ENCODE peak calls at places on chromosomes 1 and 21, in four cellular contexts. B, I, H and A are unnamed samples.

GRCh38 chr1:35691571-35692220 is 27.0 kb downstream of the C1orf216 start:
- DNase-seq in B (no peak), H (no peak), I (no peak), A (no peak)

GRCh38 chr1:14412235-14412634 is 186.2 kb upstream of the KAZN start:
- DNase-seq in I (no peak), B (no peak), H (no peak), A (no peak)

GRCh38 chr1:29062157-29062942 is 61.4 kb downstream of the TMEM200B start:
- DNase-seq in H (no peak), B (no peak), I (no peak), A (no peak)

GRCh38 chr1:232676307-232676706 is 46.4 kb upstream of the SIPA1L2 start:
- DNase-seq in I (no peak), B (no peak), H (no peak), A (peak)

GRCh38 chr1:68973459-68974244 is 476.8 kb upstream of the DEPDC1 start:
- DNase-seq in H (no peak), B (peak), I (no peak), A (peak)

GRCh38 chr1:235767795-235768194 is 98.9 kb downstream of the LYST start:
- DNase-seq in B (no peak), H (no peak), I (no peak), A (no peak)

GRCh38 chr1:153678519-153679336 is at the start of gene NPR1:
- DNase-seq in B (no peak), H (no peak), I (peak), A (no peak)

GRCh38 chr21:28247454-28248020 is 745.1 kb downstream of the LTN1 start:
- DNase-seq in B (no peak), I (no peak), H (no peak), A (peak)

GRCh38 chr1:53548031-53548491 is 88.9 kb downstream of the DMRTB1 start:
- DNase-seq in B (no peak), I (no peak), H (no peak), A (no peak)

GRCh38 chr1:50700226-50701020 is 259.6 kb downstream of the FAF1 start:
- DNase-seq in I (no peak), B (no peak), H (no peak), A (no peak)

GRCh38 chr21:34833465-34833864 is 164.7 kb downstream of the CLIC6 start:
- DNase-seq in I (no peak), H (no peak), B (no peak), A (no peak)

GRCh38 chr1:223109581-223110026 is 33.4 kb downstream of the TLR5 start:
- DNase-seq in H (no peak), I (peak), B (no peak), A (no peak)

GRCh38 chr1:24096009-24096736 is 15.8 kb downstream of the MYOM3 start:
- DNase-seq in I (no peak), B (no peak), H (no peak), A (no peak)

GRCh38 chr1:210487021-210487420 is 158.3 kb downstream of the HHAT start:
- DNase-seq in B (no peak), I (no peak), H (no peak), A (no peak)

GRCh38 chr1:169529068-169529642 is 43.4 kb upstream of the SLC19A2 start:
- DNase-seq in B (peak), I (peak), H (no peak), A (peak)

GRCh38 chr1:67149179-67149770 is 14.5 kb upstream of the C1orf141 start:
- DNase-seq in I (peak), H (peak), B (peak), A (peak)

GRCh38 chr1:179314928-179315327 is 21.3 kb downstream of the SOAT1 start:
- DNase-seq in H (no peak), B (no peak), I (no peak), A (no peak)

GRCh38 chr1:164320780-164321683 is 238.0 kb upstream of the PBX1 start:
- DNase-seq in I (peak), B (no peak), H (no peak), A (no peak)

GRCh38 chr1:159009704-159010361 is at the start of gene IFI16:
- DNase-seq in I (no peak), B (peak), H (peak), A (peak)

GRCh38 chr1:93638981-93639380 is 42.7 kb downstream of the BCAR3 start:
- DNase-seq in I (no peak), H (no peak), B (no peak), A (no peak)

GRCh38 chr1:89407355-89407754 is 43.5 kb downstream of the GBP6 start:
- DNase-seq in B (no peak), H (peak), I (no peak), A (peak)

GRCh38 chr1:33334081-33334552 is 13.2 kb upstream of the A3GALT2 start:
- DNase-seq in H (no peak), B (no peak), I (no peak), A (no peak)